ENCODE peak calls at places on chromosomes 5 and 9, in nine cellular contexts. One of them, this sample, is unnamed.
A peak's percentile ranks its signal among the peaks of the same experiment; 100 is the strongest.

GRCh38 chr9:17480966-17481365 is 97.9 kb upstream of the SH3GL2 start:
- DNase-seq in PC-3: no peak
- DNase-seq in left ventricle myocardium inferior: peak; percentile 11
- DNase-seq in heart right ventricle: peak; percentile 8
- DNase-seq in PC-9: no peak
- DNase-seq in A549: no peak
- DNase-seq in transverse colon: no peak
- DNase-seq in hepatocyte: no peak
- DNase-seq in astrocyte: no peak
- DNase-seq in this sample: no peak

GRCh38 chr5:15693036-15693728 is 193.2 kb downstream of the FBXL7 start:
- DNase-seq in PC-9: no peak
- DNase-seq in A549: no peak
- DNase-seq in heart right ventricle: no peak
- DNase-seq in left ventricle myocardium inferior: no peak
- DNase-seq in astrocyte: peak; percentile 72
- DNase-seq in PC-3: no peak
- DNase-seq in hepatocyte: no peak
- DNase-seq in transverse colon: no peak
- DNase-seq in this sample: no peak

GRCh38 chr9:120344230-120344629 is 235.7 kb downstream of the CDK5RAP2 start:
- DNase-seq in PC-3: peak; percentile 79
- DNase-seq in astrocyte: peak; percentile 80
- DNase-seq in transverse colon: no peak
- DNase-seq in hepatocyte: peak; percentile 23
- DNase-seq in heart right ventricle: no peak
- DNase-seq in left ventricle myocardium inferior: no peak
- DNase-seq in PC-9: peak; percentile 67
- DNase-seq in A549: peak; percentile 50
- DNase-seq in this sample: no peak

GRCh38 chr5:69167488-69167845 is 517 bp downstream of the CCNB1 start:
- DNase-seq in PC-3: no peak
- DNase-seq in left ventricle myocardium inferior: no peak
- DNase-seq in astrocyte: no peak
- DNase-seq in heart right ventricle: no peak
- DNase-seq in hepatocyte: peak; percentile 6
- DNase-seq in A549: no peak
- DNase-seq in PC-9: no peak
- DNase-seq in transverse colon: no peak
- DNase-seq in this sample: no peak

GRCh38 chr9:35844628-35845301 is 15.7 kb downstream of the TMEM8B start:
- DNase-seq in PC-9: peak; percentile 83
- DNase-seq in A549: no peak
- DNase-seq in PC-3: peak; percentile 91
- DNase-seq in transverse colon: peak; percentile 54
- DNase-seq in astrocyte: peak; percentile 85
- DNase-seq in hepatocyte: peak; percentile 76
- DNase-seq in left ventricle myocardium inferior: no peak
- DNase-seq in heart right ventricle: no peak
- DNase-seq in this sample: no peak

GRCh38 chr9:14353222-14354056 is 39.5 kb upstream of the NFIB start:
- DNase-seq in hepatocyte: peak; percentile 92
- DNase-seq in A549: peak; percentile 91
- DNase-seq in transverse colon: peak; percentile 90
- DNase-seq in heart right ventricle: peak; percentile 97
- DNase-seq in astrocyte: peak; percentile 56
- DNase-seq in PC-9: peak; percentile 39
- DNase-seq in PC-3: peak; percentile 82
- DNase-seq in left ventricle myocardium inferior: peak; percentile 96
- DNase-seq in this sample: peak; percentile 96

GRCh38 chr5:159310492-159310891 is 19.8 kb downstream of the IL12B start:
- DNase-seq in PC-3: peak; percentile 32
- DNase-seq in hepatocyte: peak; percentile 74
- DNase-seq in A549: no peak
- DNase-seq in left ventricle myocardium inferior: no peak
- DNase-seq in transverse colon: peak; percentile 55
- DNase-seq in PC-9: no peak
- DNase-seq in astrocyte: peak; percentile 36
- DNase-seq in heart right ventricle: no peak
- DNase-seq in this sample: no peak

GRCh38 chr5:57219386-57219785 is 45.5 kb downstream of the GPBP1 start:
- DNase-seq in hepatocyte: peak; percentile 8
- DNase-seq in PC-3: no peak
- DNase-seq in transverse colon: no peak
- DNase-seq in astrocyte: no peak
- DNase-seq in A549: no peak
- DNase-seq in PC-9: no peak
- DNase-seq in heart right ventricle: no peak
- DNase-seq in left ventricle myocardium inferior: no peak
- DNase-seq in this sample: no peak

GRCh38 chr5:113652161-113652560 is 138.7 kb downstream of the YTHDC2 start:
- DNase-seq in A549: no peak
- DNase-seq in PC-9: no peak
- DNase-seq in PC-3: no peak
- DNase-seq in transverse colon: no peak
- DNase-seq in hepatocyte: no peak
- DNase-seq in astrocyte: no peak
- DNase-seq in heart right ventricle: no peak
- DNase-seq in left ventricle myocardium inferior: no peak
- DNase-seq in this sample: no peak

GRCh38 chr5:178306430-178307225 is 74.0 kb upstream of the PHYKPL start:
- DNase-seq in astrocyte: no peak
- DNase-seq in A549: no peak
- DNase-seq in left ventricle myocardium inferior: no peak
- DNase-seq in heart right ventricle: peak; percentile 6
- DNase-seq in PC-3: no peak
- DNase-seq in transverse colon: no peak
- DNase-seq in hepatocyte: no peak
- DNase-seq in PC-9: no peak
- DNase-seq in this sample: peak; percentile 6

GRCh38 chr9:4321554-4321953 is 21.7 kb upstream of the GLIS3 start:
- DNase-seq in left ventricle myocardium inferior: no peak
- DNase-seq in astrocyte: no peak
- DNase-seq in hepatocyte: no peak
- DNase-seq in A549: no peak
- DNase-seq in transverse colon: no peak
- DNase-seq in PC-3: no peak
- DNase-seq in heart right ventricle: no peak
- DNase-seq in PC-9: no peak
- DNase-seq in this sample: no peak

GRCh38 chr5:14250094-14250777 is 107.1 kb downstream of the TRIO start:
- DNase-seq in hepatocyte: peak; percentile 61
- DNase-seq in left ventricle myocardium inferior: peak; percentile 66
- DNase-seq in PC-3: no peak
- DNase-seq in A549: no peak
- DNase-seq in transverse colon: peak; percentile 52
- DNase-seq in PC-9: no peak
- DNase-seq in astrocyte: peak; percentile 88
- DNase-seq in heart right ventricle: peak; percentile 55
- DNase-seq in this sample: no peak

GRCh38 chr5:157447246-157447645 is 12.8 kb upstream of the NIPAL4 start:
- DNase-seq in PC-9: peak; percentile 59
- DNase-seq in astrocyte: no peak
- DNase-seq in hepatocyte: peak; percentile 55
- DNase-seq in left ventricle myocardium inferior: no peak
- DNase-seq in A549: no peak
- DNase-seq in PC-3: peak; percentile 47
- DNase-seq in heart right ventricle: no peak
- DNase-seq in transverse colon: peak; percentile 76
- DNase-seq in this sample: no peak

GRCh38 chr9:121638901-121639592 is 12.4 kb upstream of the DAB2IP start:
- DNase-seq in transverse colon: no peak
- DNase-seq in PC-3: no peak
- DNase-seq in hepatocyte: no peak
- DNase-seq in astrocyte: no peak
- DNase-seq in A549: no peak
- DNase-seq in left ventricle myocardium inferior: no peak
- DNase-seq in PC-9: no peak
- DNase-seq in heart right ventricle: no peak
- DNase-seq in this sample: no peak

GRCh38 chr9:124334568-124335319 is 77.0 kb downstream of the NEK6 start:
- DNase-seq in A549: no peak
- DNase-seq in heart right ventricle: no peak
- DNase-seq in transverse colon: no peak
- DNase-seq in PC-3: no peak
- DNase-seq in astrocyte: no peak
- DNase-seq in left ventricle myocardium inferior: no peak
- DNase-seq in PC-9: no peak
- DNase-seq in hepatocyte: no peak
- DNase-seq in this sample: no peak

GRCh38 chr9:98801969-98802371 is 5.5 kb upstream of the GALNT12 start:
- DNase-seq in left ventricle myocardium inferior: no peak
- DNase-seq in transverse colon: no peak
- DNase-seq in hepatocyte: no peak
- DNase-seq in heart right ventricle: no peak
- DNase-seq in PC-9: peak; percentile 90
- DNase-seq in astrocyte: no peak
- DNase-seq in A549: no peak
- DNase-seq in PC-3: peak; percentile 82
- DNase-seq in this sample: no peak

GRCh38 chr9:75582870-75583269 is 307.6 kb upstream of the PCSK5 start:
- DNase-seq in astrocyte: no peak
- DNase-seq in transverse colon: no peak
- DNase-seq in heart right ventricle: no peak
- DNase-seq in PC-3: no peak
- DNase-seq in PC-9: no peak
- DNase-seq in A549: no peak
- DNase-seq in left ventricle myocardium inferior: no peak
- DNase-seq in hepatocyte: no peak
- DNase-seq in this sample: no peak

GRCh38 chr9:91536211-91536691 is 112.6 kb upstream of the NFIL3 start:
- DNase-seq in heart right ventricle: no peak
- DNase-seq in A549: peak; percentile 44
- DNase-seq in PC-3: peak; percentile 90
- DNase-seq in PC-9: peak; percentile 80
- DNase-seq in left ventricle myocardium inferior: no peak
- DNase-seq in hepatocyte: peak; percentile 83
- DNase-seq in astrocyte: peak; percentile 84
- DNase-seq in transverse colon: peak; percentile 72
- DNase-seq in this sample: no peak

DNA sequence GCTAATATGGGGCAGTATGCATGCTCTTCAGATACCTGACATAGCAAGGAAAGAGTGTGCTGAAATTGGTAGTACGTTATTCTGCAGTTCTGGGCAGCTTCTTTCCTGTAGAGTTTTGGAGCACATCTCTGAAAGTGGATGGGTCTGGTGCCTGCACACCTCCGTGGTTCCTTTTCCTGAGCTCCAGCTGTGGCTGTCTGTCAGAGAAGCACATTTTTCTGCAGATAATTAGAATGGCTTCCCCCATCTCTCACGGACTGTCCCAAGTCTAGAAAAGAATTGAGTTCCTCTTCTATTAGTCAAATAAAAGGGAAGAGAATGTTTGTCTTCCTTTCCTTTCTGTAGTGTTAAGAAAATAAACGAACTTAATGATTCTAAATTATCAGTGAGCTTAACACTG is 55.6 kb downstream of the VCAN start:
- DNase-seq in hepatocyte: no peak
- DNase-seq in astrocyte: no peak
- DNase-seq in A549: no peak
- DNase-seq in PC-3: no peak
- DNase-seq in transverse colon: no peak
- DNase-seq in left ventricle myocardium inferior: no peak
- DNase-seq in heart right ventricle: no peak
- DNase-seq in PC-9: no peak
- DNase-seq in this sample: no peak
- H3K27ac ChIP-seq in hepatocyte: peak overlapping the region; percentile 31
- H3K27ac ChIP-seq in astrocyte: no peak overlapping the region
- H3K27ac ChIP-seq in A549: no peak overlapping the region
- H3K27ac ChIP-seq in PC-3: no peak overlapping the region
- H3K27ac ChIP-seq in transverse colon: no peak overlapping the region
- H3K27ac ChIP-seq in left ventricle myocardium inferior: no peak overlapping the region
- H3K27ac ChIP-seq in heart right ventricle: no peak overlapping the region
- H3K27ac ChIP-seq in PC-9: no peak overlapping the region
- H3K27ac ChIP-seq in this sample: no peak overlapping the region

DNA sequence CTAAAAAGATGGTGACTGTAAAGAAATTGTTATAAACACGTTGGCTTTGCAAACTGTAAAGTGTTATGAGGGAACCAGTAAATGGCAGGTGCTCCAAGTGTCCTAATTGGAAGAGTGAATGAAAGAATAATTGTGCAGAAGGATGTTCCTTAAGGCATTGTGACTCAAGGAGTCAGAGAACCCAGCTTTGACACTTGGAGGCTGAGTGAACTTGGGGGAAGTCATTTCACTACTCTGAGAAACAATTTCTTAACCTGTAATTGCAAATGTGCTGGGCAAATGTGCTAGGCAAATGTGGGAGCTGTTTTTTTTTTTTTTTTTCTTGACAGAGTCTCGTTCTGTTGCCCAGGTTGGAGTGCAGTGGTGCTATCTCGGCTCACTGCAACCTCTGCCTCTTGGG is 84.0 kb upstream of the TNFSF8 start:
- DNase-seq in heart right ventricle: no peak
- DNase-seq in hepatocyte: no peak
- DNase-seq in A549: no peak
- DNase-seq in left ventricle myocardium inferior: no peak
- DNase-seq in transverse colon: no peak
- DNase-seq in astrocyte: no peak
- DNase-seq in PC-9: no peak
- DNase-seq in PC-3: no peak
- DNase-seq in this sample: no peak
- TF ChIP-seq CTCF in heart right ventricle: no peak
- TF ChIP-seq CTCF in hepatocyte: no peak
- TF ChIP-seq CTCF in A549: no peak
- TF ChIP-seq CTCF in left ventricle myocardium inferior: no peak
- TF ChIP-seq CTCF in transverse colon: no peak
- TF ChIP-seq CTCF in astrocyte: no peak
- TF ChIP-seq CTCF in PC-9: no peak
- TF ChIP-seq CTCF in PC-3: no peak
- TF ChIP-seq CTCF in this sample: no peak

DNA sequence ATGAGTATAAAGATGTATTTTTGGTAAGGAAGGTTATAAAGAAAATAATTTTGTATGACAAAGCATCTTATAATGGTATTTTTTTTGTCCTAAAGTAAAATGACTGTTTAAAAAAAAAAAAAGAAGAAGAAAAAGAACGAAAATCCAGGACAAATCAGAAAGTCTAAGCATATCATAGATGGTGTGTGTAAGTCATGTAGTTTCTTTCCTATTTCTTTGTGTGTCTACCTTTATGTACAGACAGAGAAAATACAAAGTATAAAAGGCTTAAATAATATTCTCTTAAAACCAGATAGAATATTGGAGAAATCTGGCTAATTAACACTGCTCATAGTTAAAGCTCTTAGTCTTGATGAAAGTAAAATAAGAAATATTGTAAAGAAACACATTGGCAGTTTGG is 7.7 kb downstream of the RIGI start:
- DNase-seq in left ventricle myocardium inferior: no peak
- DNase-seq in transverse colon: no peak
- DNase-seq in PC-3: no peak
- DNase-seq in A549: no peak
- DNase-seq in PC-9: no peak
- DNase-seq in astrocyte: no peak
- DNase-seq in hepatocyte: no peak
- DNase-seq in heart right ventricle: no peak
- DNase-seq in this sample: no peak
- H3K9me3 ChIP-seq in left ventricle myocardium inferior: peaks cover 9% of the 10 kb centered on the region
- H3K9me3 ChIP-seq in transverse colon: no peaks in the 10 kb centered on the region
- H3K9me3 ChIP-seq in PC-3: peaks cover 22% of the 10 kb centered on the region
- H3K9me3 ChIP-seq in A549: peaks cover 12% of the 10 kb centered on the region
- H3K9me3 ChIP-seq in PC-9: no peaks in the 10 kb centered on the region
- H3K9me3 ChIP-seq in astrocyte: no peaks in the 10 kb centered on the region
- H3K9me3 ChIP-seq in hepatocyte: no peaks in the 10 kb centered on the region
- H3K9me3 ChIP-seq in heart right ventricle: peaks cover 19% of the 10 kb centered on the region
- H3K9me3 ChIP-seq in this sample: no peaks in the 10 kb centered on the region

GRCh38 chr5:149404746-149405549 is 25.9 kb upstream of the IL17B start:
- DNase-seq in heart right ventricle: no peak
- DNase-seq in left ventricle myocardium inferior: no peak
- DNase-seq in PC-3: no peak
- DNase-seq in astrocyte: peak; percentile 86
- DNase-seq in A549: peak; percentile 25
- DNase-seq in hepatocyte: peak; percentile 40
- DNase-seq in PC-9: peak; percentile 59
- DNase-seq in transverse colon: no peak
- DNase-seq in this sample: no peak
- H3K27ac ChIP-seq in heart right ventricle: peak overlapping the region; percentile 64
- H3K27ac ChIP-seq in left ventricle myocardium inferior: peak overlapping the region; percentile 79
- H3K27ac ChIP-seq in PC-3: no peak overlapping the region
- H3K27ac ChIP-seq in astrocyte: peak overlapping the region; percentile 97
- H3K27ac ChIP-seq in A549: peak overlapping the region; percentile 60
- H3K27ac ChIP-seq in hepatocyte: peak overlapping the region; percentile 79
- H3K27ac ChIP-seq in PC-9: peak overlapping the region; percentile 44
- H3K27ac ChIP-seq in transverse colon: peak overlapping the region; percentile 93
- H3K27ac ChIP-seq in this sample: peak overlapping the region; percentile 98

This sample was measured in tibial artery.